ENCODE peak calls at places on chromosomes 6 and 20, in seven cellular contexts. G, O, V, Q, L, P and R are unnamed samples.

GRCh38 chr20:36754656-36755222 is 8.8 kb upstream of the NDRG3 start:
- DNase-seq in G (no peak), O (peak; percentile 37), V (peak; percentile 81), Q (peak; percentile 53), L (peak; percentile 88), P (peak; percentile 88), R (peak; percentile 53)

GRCh38 chr6:147869223-147869600 is 360.7 kb downstream of the SAMD5 start:
- DNase-seq in G (no peak), O (no peak), V (no peak), Q (no peak), L (no peak), P (no peak), R (no peak)

GRCh38 chr6:15905488-15906392 is 223.1 kb upstream of the MYLIP start:
- DNase-seq in G (no peak), O (no peak), V (no peak), Q (no peak), L (no peak), P (no peak), R (no peak)

GRCh38 chr6:33249732-33250625 is 21.7 kb downstream of the VPS52 start:
- DNase-seq in G (no peak), O (no peak), V (no peak), Q (peak; percentile 88), L (peak; percentile 80), P (peak; percentile 88), R (peak; percentile 84)

GRCh38 chr6:75436869-75437268 is 56.7 kb downstream of the FILIP1 start:
- DNase-seq in G (no peak), O (no peak), V (no peak), Q (no peak), L (peak; percentile 53), P (no peak), R (no peak)

GRCh38 chr6:167450631-167451030 is 125.7 kb downstream of the TTLL2 start:
- DNase-seq in G (no peak), O (no peak), V (no peak), Q (no peak), L (no peak), P (no peak), R (no peak)

GRCh38 chr6:143078468-143079324 is 18.0 kb downstream of the AIG1 start:
- DNase-seq in G (no peak), O (no peak), V (no peak), Q (no peak), L (no peak), P (no peak), R (no peak)

GRCh38 chr6:56714982-56715456 is 72.3 kb upstream of the DST start:
- DNase-seq in G (no peak), O (no peak), V (peak; percentile 11), Q (peak; percentile 84), L (peak; percentile 70), P (peak; percentile 92), R (peak; percentile 93)

GRCh38 chr6:34021839-34022190 is 124.1 kb downstream of the GRM4 start:
- DNase-seq in G (no peak), O (no peak), V (no peak), Q (no peak), L (no peak), P (no peak), R (no peak)

GRCh38 chr6:11769244-11769643 is 9.4 kb downstream of the ADTRP start:
- DNase-seq in G (no peak), O (no peak), V (no peak), Q (peak; percentile 77), L (no peak), P (peak; percentile 40), R (peak; percentile 57)

GRCh38 chr6:159934181-159934580 is 34.7 kb upstream of the IGF2R start:
- DNase-seq in G (no peak), O (no peak), V (no peak), Q (no peak), L (no peak), P (peak; percentile 34), R (peak; percentile 54)

GRCh38 chr6:111972714-111973678 is 80.9 kb upstream of the CCN6 start:
- DNase-seq in G (peak; percentile 31), O (peak; percentile 49), V (no peak), Q (peak; percentile 93), L (peak; percentile 98), P (peak; percentile 98), R (peak; percentile 96)

GRCh38 chr6:154613137-154613676 is 102.7 kb upstream of the CNKSR3 start:
- DNase-seq in G (no peak), O (no peak), V (no peak), Q (peak; percentile 92), L (peak; percentile 68), P (peak; percentile 79), R (peak; percentile 96)

GRCh38 chr6:139376604-139377218 is 2.3 kb upstream of the CITED2 start:
- DNase-seq in G (no peak), O (no peak), V (peak; percentile 26), Q (peak; percentile 58), L (peak; percentile 79), P (peak; percentile 41), R (peak; percentile 68)

GRCh38 chr6:7691675-7692452 is 34.0 kb upstream of the BMP6 start:
- DNase-seq in G (no peak), O (no peak), V (peak; percentile 20), Q (peak; percentile 99), L (peak; percentile 46), P (peak; percentile 50), R (peak; percentile 71)

GRCh38 chr6:2432258-2432657 is 186.9 kb upstream of the GMDS start:
- DNase-seq in G (no peak), O (no peak), V (no peak), Q (peak; percentile 87), L (peak; percentile 87), P (peak; percentile 97), R (peak; percentile 97)

GRCh38 chr6:26215200-26216014 is 128.2 kb downstream of the HFE start:
- DNase-seq in G (no peak), O (no peak), V (peak; percentile 47), Q (peak; percentile 54), L (peak; percentile 20), P (peak; percentile 36), R (peak; percentile 32)

GRCh38 chr20:9068896-9069663 is at the start of gene PLCB4:
- DNase-seq in G (no peak), O (no peak), V (peak; percentile 74), Q (peak; percentile 35), L (peak; percentile 32), P (peak; percentile 66), R (peak; percentile 59)

GRCh38 chr6:5412017-5412416 is 150.7 kb downstream of the FARS2 start:
- DNase-seq in G (no peak), O (no peak), V (peak; percentile 57), Q (no peak), L (no peak), P (no peak), R (no peak)

GRCh38 chr6:26195376-26195923 is 108.2 kb downstream of the HFE start:
- DNase-seq in G (peak; percentile 79), O (peak; percentile 82), V (peak; percentile 87), Q (peak; percentile 89), L (peak; percentile 98), P (peak; percentile 97), R (peak; percentile 97)

GRCh38 chr6:144151010-144151727 is 852 bp downstream of the STX11 start:
- DNase-seq in G (peak; percentile 40), O (peak; percentile 58), V (peak; percentile 15), Q (peak; percentile 38), L (peak; percentile 16), P (no peak), R (peak; percentile 12)

GRCh38 chr20:20568604-20569205 is 143.7 kb downstream of the RALGAPA2 start:
- DNase-seq in G (peak; percentile 3), O (peak; percentile 5), V (peak; percentile 60), Q (no peak), L (peak; percentile 68), P (peak; percentile 58), R (peak; percentile 69)

GRCh38 chr6:170462366-170463020 is 90.6 kb downstream of the PSMB1 start:
- DNase-seq in G (no peak), O (peak; percentile 39), V (no peak), Q (no peak), L (no peak), P (no peak), R (no peak)

GRCh38 chr6:40930045-40930444 is 109.0 kb downstream of the UNC5CL start:
- DNase-seq in G (no peak), O (no peak), V (no peak), Q (no peak), L (no peak), P (no peak), R (no peak)

GRCh38 chr20:2756056-2756611 is 44.3 kb downstream of the CPXM1 start:
- DNase-seq in G (no peak), O (no peak), V (peak; percentile 91), Q (no peak), L (peak; percentile 65), P (peak; percentile 51), R (peak; percentile 53)

GRCh38 chr6:112482373-112482772 is 135.2 kb downstream of the RFPL4B start:
- DNase-seq in G (no peak), O (no peak), V (no peak), Q (peak; percentile 81), L (no peak), P (no peak), R (peak; percentile 60)

GRCh38 chr6:163667372-163668060 is 253.0 kb downstream of the QKI start:
- DNase-seq in G (no peak), O (no peak), V (no peak), Q (no peak), L (no peak), P (peak; percentile 15), R (peak; percentile 50)

GRCh38 chr6:150018846-150019580 is 6.3 kb downstream of the RAET1L start:
- DNase-seq in G (no peak), O (no peak), V (no peak), Q (no peak), L (no peak), P (no peak), R (no peak)

GRCh38 chr6:44304282-44305199 is 8.6 kb downstream of the AARS2 start:
- DNase-seq in G (peak; percentile 18), O (peak; percentile 46), V (peak; percentile 71), Q (peak; percentile 10), L (peak; percentile 28), P (peak; percentile 35), R (peak; percentile 36)

GRCh38 chr6:49336514-49337131 is 126.4 kb downstream of the MMUT start:
- DNase-seq in G (no peak), O (no peak), V (no peak), Q (peak; percentile 12), L (peak; percentile 89), P (peak; percentile 18), R (peak; percentile 88)

GRCh38 chr6:121668259-121668658 is 232.8 kb downstream of the GJA1 start:
- DNase-seq in G (no peak), O (no peak), V (no peak), Q (no peak), L (peak; percentile 80), P (peak; percentile 35), R (no peak)

GRCh38 chr20:48154040-48154439 is 368.8 kb upstream of the SULF2 start:
- DNase-seq in G (no peak), O (no peak), V (no peak), Q (no peak), L (no peak), P (no peak), R (no peak)

GRCh38 chr6:11007715-11008608 is 36.1 kb downstream of the ELOVL2 start:
- DNase-seq in G (no peak), O (no peak), V (no peak), Q (peak; percentile 57), L (peak; percentile 47), P (peak; percentile 80), R (peak; percentile 17)

GRCh38 chr6:81744136-81744535 is 8.3 kb downstream of the TENT5A start:
- DNase-seq in G (no peak), O (no peak), V (no peak), Q (no peak), L (no peak), P (no peak), R (no peak)

GRCh38 chr6:168209420-168209819 is 110.2 kb downstream of the DACT2 start:
- DNase-seq in G (no peak), O (no peak), V (no peak), Q (no peak), L (no peak), P (no peak), R (no peak)

GRCh38 chr20:62906209-62906608 is 20.1 kb downstream of the DIDO1 start:
- DNase-seq in G (no peak), O (no peak), V (no peak), Q (no peak), L (no peak), P (no peak), R (no peak)

GRCh38 chr20:45433316-45433715 is 17.4 kb downstream of the PIGT start:
- DNase-seq in G (no peak), O (no peak), V (no peak), Q (peak; percentile 26), L (peak; percentile 88), P (peak; percentile 75), R (peak; percentile 95)

GRCh38 chr20:1283522-1284210 is 17.6 kb downstream of the SNPH start:
- DNase-seq in G (no peak), O (no peak), V (no peak), Q (no peak), L (no peak), P (peak; percentile 30), R (peak; percentile 24)